ENCODE peak calls at places on chromosomes 6 and 20, in eight cellular contexts. Z is MG63; C is stimulated activated CD4-positive, alpha-beta T cell treated with anti-CD3 and anti-CD28 coated beads, Interleukin-1b, Interleukin-23, amount 100 ng/mL, for 4 hours; L is kidney; K is C1 segment of cervical spinal cord; T is naive B cell; Q is HEK293T; V is T1000. S is an unnamed sample.

GRCh38 chr6:121187200-121187832 is 147.0 kb downstream of the TBC1D32 start:
- DNase-seq in Z (no peak), C (no peak), L (no peak), K (no peak), T (no peak), Q (no peak), V (no peak), S (no peak)

GRCh38 chr6:36609582-36609981 is 15.4 kb downstream of the SRSF3 start:
- DNase-seq in Z (no peak), C (no peak), L (no peak), K (no peak), T (no peak), Q (no peak), V (no peak), S (no peak)

GRCh38 chr6:31498748-31499147 is 803 bp downstream of the MICB start:
- DNase-seq in Z (no peak), C (no peak), L (no peak), K (no peak), T (no peak), Q (no peak), V (no peak), S (no peak)

GRCh38 chr6:31701666-31702420 is 1.3 kb downstream of the ABHD16A start:
- DNase-seq in Z (no peak), C (no peak), L (no peak), K (no peak), T (no peak), Q (no peak), V (no peak), S (no peak)

GRCh38 chr6:135439549-135439948 is 58.0 kb downstream of the AHI1 start:
- DNase-seq in Z (no peak), C (no peak), L (no peak), K (no peak), T (no peak), Q (no peak), V (no peak), S (no peak)

GRCh38 chr6:145960918-145961604 is 3.1 kb downstream of the SHPRH start:
- DNase-seq in Z (peak), C (no peak), L (no peak), K (no peak), T (no peak), Q (no peak), V (no peak), S (no peak)

GRCh38 chr20:62232194-62232593 is 6.1 kb upstream of the OSBPL2 start:
- DNase-seq in Z (no peak), C (no peak), L (no peak), K (no peak), T (no peak), Q (no peak), V (no peak), S (no peak)

GRCh38 chr6:25476126-25476525 is 175.9 kb upstream of the SCGN start:
- DNase-seq in Z (peak), C (no peak), L (no peak), K (no peak), T (no peak), Q (no peak), V (no peak), S (no peak)

GRCh38 chr20:25303292-25304024 is 55.6 kb downstream of the PYGB start:
- DNase-seq in Z (no peak), C (no peak), L (no peak), K (no peak), T (no peak), Q (no peak), V (no peak), S (no peak)

GRCh38 chr6:136549359-136550044 is 720 bp downstream of the MAP7 start:
- DNase-seq in Z (no peak), C (no peak), L (peak), K (no peak), T (no peak), Q (peak), V (no peak), S (no peak)

GRCh38 chr20:5770240-5770986 is 20.2 kb downstream of the SHLD1 start:
- DNase-seq in Z (no peak), C (no peak), L (no peak), K (no peak), T (peak), Q (no peak), V (no peak), S (peak)

GRCh38 chr6:3281669-3282460 is 23.1 kb downstream of the PSMG4 start:
- DNase-seq in Z (peak), C (no peak), L (peak), K (no peak), T (no peak), Q (no peak), V (peak), S (no peak)

GRCh38 chr6:50610562-50610961 is 102.8 kb upstream of the TFAP2D start:
- DNase-seq in Z (no peak), C (no peak), L (no peak), K (no peak), T (no peak), Q (no peak), V (no peak), S (no peak)

GRCh38 chr6:129744201-129744879 is 34.4 kb upstream of the ARHGAP18 start:
- DNase-seq in Z (peak), C (no peak), L (no peak), K (no peak), T (no peak), Q (peak), V (no peak), S (peak)

GRCh38 chr6:115055579-115055978 is 712.8 kb upstream of the HS3ST5 start:
- DNase-seq in Z (no peak), C (no peak), L (no peak), K (no peak), T (no peak), Q (no peak), V (no peak), S (no peak)

GRCh38 chr6:87938287-87938686 is 109.4 kb upstream of the SPACA1 start:
- DNase-seq in Z (no peak), C (no peak), L (no peak), K (no peak), T (no peak), Q (no peak), V (no peak), S (no peak)

GRCh38 chr6:6058054-6058444 is 51.3 kb upstream of the NRN1 start:
- DNase-seq in Z (no peak), C (no peak), L (peak), K (no peak), T (no peak), Q (no peak), V (no peak), S (no peak)

GRCh38 chr6:4491501-4492260 is 284.5 kb upstream of the CDYL start:
- DNase-seq in Z (no peak), C (no peak), L (no peak), K (no peak), T (no peak), Q (no peak), V (no peak), S (no peak)

GRCh38 chr6:4664911-4665310 is 111.3 kb upstream of the CDYL start:
- DNase-seq in Z (no peak), C (no peak), L (no peak), K (no peak), T (no peak), Q (no peak), V (no peak), S (no peak)

GRCh38 chr6:52089758-52090348 is 2.4 kb upstream of the PKHD1 start:
- DNase-seq in Z (no peak), C (no peak), L (no peak), K (no peak), T (no peak), Q (no peak), V (no peak), S (no peak)

GRCh38 chr6:89501239-89501638 is 68.3 kb downstream of the ANKRD6 start:
- DNase-seq in Z (no peak), C (no peak), L (no peak), K (no peak), T (no peak), Q (no peak), V (no peak), S (no peak)

GRCh38 chr6:43125119-43125518 is 46.0 kb upstream of the SRF start:
- DNase-seq in Z (no peak), C (no peak), L (peak), K (no peak), T (no peak), Q (no peak), V (no peak), S (no peak)

GRCh38 chr6:32968093-32968769 is at the start of gene BRD2:
- DNase-seq in Z (peak), C (peak), L (peak), K (peak), T (peak), Q (peak), V (peak), S (peak)

GRCh38 chr20:63733579-63734081 is 2.8 kb upstream of the LIME1 start:
- DNase-seq in Z (no peak), C (no peak), L (no peak), K (no peak), T (no peak), Q (peak), V (no peak), S (no peak)

GRCh38 chr6:87151786-87152527 is 3.4 kb upstream of the ZNF292 start:
- DNase-seq in Z (peak), C (peak), L (peak), K (peak), T (peak), Q (no peak), V (peak), S (peak)

GRCh38 chr6:147287869-147288271 is 83.7 kb downstream of the STXBP5 start:
- DNase-seq in Z (peak), C (no peak), L (no peak), K (no peak), T (no peak), Q (no peak), V (no peak), S (no peak)

GRCh38 chr20:62469352-62469751 is 6.4 kb downstream of the GATA5 start:
- DNase-seq in Z (no peak), C (no peak), L (no peak), K (no peak), T (no peak), Q (no peak), V (no peak), S (no peak)

GRCh38 chr6:72740135-72740534 is 118.3 kb downstream of the KCNQ5 start:
- DNase-seq in Z (no peak), C (no peak), L (no peak), K (no peak), T (no peak), Q (no peak), V (no peak), S (peak)

GRCh38 chr6:11750682-11751081 is 27.9 kb downstream of the ADTRP start:
- DNase-seq in Z (peak), C (no peak), L (no peak), K (no peak), T (no peak), Q (no peak), V (no peak), S (no peak)

GRCh38 chr20:57092112-57092899 is 174.1 kb downstream of the BMP7 start:
- DNase-seq in Z (peak), C (peak), L (peak), K (peak), T (peak), Q (peak), V (no peak), S (peak)

GRCh38 chr6:20633566-20634340 is 99.5 kb downstream of the CDKAL1 start:
- DNase-seq in Z (no peak), C (no peak), L (no peak), K (no peak), T (no peak), Q (no peak), V (no peak), S (no peak)

GRCh38 chr6:88775866-88776571 is 187.4 kb downstream of the RNGTT start:
- DNase-seq in Z (no peak), C (no peak), L (no peak), K (no peak), T (no peak), Q (no peak), V (no peak), S (no peak)

GRCh38 chr20:25310268-25310920 is 62.5 kb downstream of the PYGB start:
- DNase-seq in Z (peak), C (peak), L (peak), K (peak), T (no peak), Q (peak), V (peak), S (peak)